ENCODE peak calls at places on chromosomes 6 and 20, in seven cellular contexts. B is astrocyte of the spinal cord, F is type B pancreatic cell, X is kidney, A is brain microvascular endothelial cell, T is H9, N is fibroblast of lung. H is an unnamed sample.

GRCh38 chr6:130848945-130849344 is 21.7 kb downstream of the SMLR1 start:
- DNase-seq in B (no peak), F (no peak), X (no peak), A (no peak), T (peak), N (no peak), H (no peak)

GRCh38 chr6:12147557-12148316 is 135.6 kb downstream of the HIVEP1 start:
- DNase-seq in B (peak), F (no peak), X (no peak), A (no peak), T (no peak), N (peak), H (no peak)

GRCh38 chr6:139977887-139978332 is 603.5 kb upstream of the CITED2 start:
- DNase-seq in B (peak), F (no peak), X (no peak), A (peak), T (no peak), N (peak), H (peak)

GRCh38 chr6:5728726-5729434 is 277.8 kb downstream of the NRN1 start:
- DNase-seq in B (peak), F (no peak), X (no peak), A (no peak), T (no peak), N (no peak), H (peak)

GRCh38 chr6:144362042-144363018 is 77.2 kb downstream of the UTRN start:
- DNase-seq in B (peak), F (no peak), X (no peak), A (no peak), T (no peak), N (peak), H (no peak)

GRCh38 chr20:37356961-37357371 is 11.0 kb downstream of the SRC start:
- DNase-seq in B (no peak), F (no peak), X (no peak), A (no peak), T (no peak), N (no peak), H (no peak)

GRCh38 chr6:2503816-2504494 is 246.8 kb downstream of the MYLK4 start:
- DNase-seq in B (peak), F (no peak), X (no peak), A (peak), T (no peak), N (peak), H (no peak)

GRCh38 chr6:2951723-2952122 is 19.6 kb downstream of the SERPINB6 start:
- DNase-seq in B (no peak), F (peak), X (no peak), A (no peak), T (peak), N (no peak), H (no peak)

GRCh38 chr6:32840604-32841246 is 2.2 kb upstream of the TAP2 start:
- DNase-seq in B (no peak), F (no peak), X (no peak), A (no peak), T (no peak), N (no peak), H (no peak)

GRCh38 chr6:54718541-54719023 is 128.0 kb upstream of the FAM83B start:
- DNase-seq in B (no peak), F (no peak), X (no peak), A (no peak), T (no peak), N (no peak), H (no peak)

GRCh38 chr6:112117554-112117953 is 30.2 kb downstream of the FAM229B start:
- DNase-seq in B (peak), F (no peak), X (no peak), A (peak), T (no peak), N (no peak), H (peak)

GRCh38 chr20:9348746-9349145 is 165.6 kb upstream of the LAMP5 start:
- DNase-seq in B (peak), F (no peak), X (no peak), A (no peak), T (no peak), N (no peak), H (no peak)

GRCh38 chr6:170284126-170284773 is 6.6 kb downstream of the DLL1 start:
- DNase-seq in B (no peak), F (no peak), X (no peak), A (no peak), T (no peak), N (no peak), H (no peak)

GRCh38 chr6:159307246-159307790 is 138.1 kb downstream of the FNDC1 start:
- DNase-seq in B (no peak), F (no peak), X (no peak), A (no peak), T (no peak), N (no peak), H (no peak)

GRCh38 chr6:133501675-133502275 is 260.6 kb downstream of the EYA4 start:
- DNase-seq in B (no peak), F (no peak), X (no peak), A (no peak), T (no peak), N (peak), H (no peak)

GRCh38 chr6:2890981-2891767 is 11.9 kb downstream of the SERPINB9 start:
- DNase-seq in B (no peak), F (no peak), X (no peak), A (no peak), T (no peak), N (no peak), H (no peak)

GRCh38 chr6:26304213-26305096 is 60.5 kb upstream of the BTN3A2 start:
- DNase-seq in B (peak), F (no peak), X (peak), A (peak), T (no peak), N (peak), H (peak)

GRCh38 chr20:51187318-51187717 is 164.4 kb upstream of the KCNG1 start:
- DNase-seq in B (no peak), F (no peak), X (no peak), A (no peak), T (peak), N (peak), H (no peak)

GRCh38 chr6:7188492-7188891 is 80.7 kb downstream of the RREB1 start:
- DNase-seq in B (no peak), F (no peak), X (no peak), A (no peak), T (no peak), N (no peak), H (no peak)

GRCh38 chr6:7189101-7189721 is 81.5 kb downstream of the RREB1 start:
- DNase-seq in B (no peak), F (no peak), X (no peak), A (no peak), T (no peak), N (no peak), H (no peak)

GRCh38 chr6:7184502-7184901 is 76.7 kb downstream of the RREB1 start:
- DNase-seq in B (no peak), F (no peak), X (no peak), A (no peak), T (no peak), N (no peak), H (peak)

GRCh38 chr6:7183707-7184106 is 75.9 kb downstream of the RREB1 start:
- DNase-seq in B (no peak), F (no peak), X (no peak), A (no peak), T (no peak), N (no peak), H (no peak)

GRCh38 chr6:7185561-7185960 is 77.8 kb downstream of the RREB1 start:
- DNase-seq in B (no peak), F (no peak), X (no peak), A (no peak), T (no peak), N (no peak), H (no peak)
- TF ChIP-seq CTCF in B (no peak), F (no peak), X (no peak), A (no peak), T (no peak), N (no peak), H (no peak)

DNA sequence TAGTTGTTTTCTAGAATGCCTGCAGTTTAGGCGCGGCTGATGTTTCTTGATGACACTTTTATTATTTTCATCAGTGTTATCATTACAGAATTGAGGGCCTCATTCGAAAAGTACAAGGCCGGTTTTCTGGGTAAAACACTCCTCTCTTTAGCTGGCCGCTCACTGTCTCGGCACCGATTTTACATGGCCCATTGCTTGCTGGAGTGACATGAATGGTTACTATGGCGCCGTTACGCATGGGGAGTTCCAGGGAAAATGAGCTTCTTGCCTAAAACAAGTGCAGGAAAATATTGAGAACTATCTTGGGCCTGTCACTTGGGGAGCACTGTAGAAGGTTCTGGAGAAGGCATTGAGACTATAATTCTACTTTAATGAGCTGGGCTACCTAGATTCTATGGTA is 317.8 kb downstream of the CDH4 start:
- DNase-seq in B (no peak), F (no peak), X (peak), A (no peak), T (no peak), N (no peak), H (no peak)
- TF ChIP-seq CTCF in B (no peak), F (no peak), X (no peak), A (no peak), T (no peak), N (no peak), H (no peak)

GRCh38 chr20:31673435-31673834 is 35.7 kb downstream of the COX4I2 start:
- DNase-seq in B (no peak), F (no peak), X (no peak), A (no peak), T (no peak), N (no peak), H (no peak)
- TF ChIP-seq CTCF in B (no peak), F (no peak), X (no peak), A (no peak), T (no peak), N (no peak), H (no peak)

DNA sequence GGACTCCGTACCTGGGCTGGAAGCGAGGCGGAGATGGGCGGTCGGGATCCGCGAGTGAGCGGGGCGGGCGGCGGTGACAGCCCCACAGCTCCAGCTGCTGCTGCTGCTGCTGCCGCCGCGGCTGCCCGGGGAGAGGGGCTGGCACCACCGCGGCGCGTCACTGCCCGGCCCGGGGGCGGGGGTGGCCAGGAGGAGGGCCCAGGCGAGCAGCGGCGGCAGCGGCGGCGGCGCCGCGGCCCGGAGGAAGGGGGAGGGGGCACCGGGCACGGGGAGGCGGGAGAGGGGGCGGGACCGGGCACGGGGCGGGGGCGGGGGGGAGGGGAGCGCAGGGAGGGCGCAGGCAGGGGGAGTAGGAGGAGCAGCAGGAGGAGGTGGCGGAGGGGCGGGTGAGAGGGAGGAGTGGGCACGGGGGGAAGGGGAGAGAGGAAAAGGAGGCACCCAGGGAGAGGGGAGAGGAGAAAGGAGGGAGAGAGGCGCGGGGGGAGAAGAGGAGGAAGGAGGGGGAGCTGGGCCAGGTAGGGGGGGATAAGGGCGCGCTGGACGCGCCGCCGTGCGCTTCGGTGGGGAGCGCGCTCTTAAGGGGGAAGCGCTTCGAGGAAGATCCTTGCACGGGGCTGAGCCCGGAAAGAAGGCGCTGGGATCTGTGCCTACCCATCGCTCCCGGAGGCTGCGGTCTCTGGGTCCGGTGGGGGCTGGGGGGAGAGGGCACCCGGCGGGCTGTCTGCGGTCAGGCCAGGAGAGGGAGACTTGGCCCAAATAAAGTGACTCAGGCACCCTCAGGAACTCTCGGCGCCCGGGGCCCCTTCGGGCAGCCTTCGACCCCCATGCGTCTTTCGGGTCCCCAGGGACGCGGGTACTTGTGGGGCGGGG is 101.5 kb downstream of the NOL4L start:
- DNase-seq in B (peak), F (peak), X (peak), A (peak), T (peak), N (peak), H (peak)
- TF ChIP-seq CTCF in B (peak), F (peak), X (no peak), A (no peak), T (peak), N (no peak), H (peak)

DNA sequence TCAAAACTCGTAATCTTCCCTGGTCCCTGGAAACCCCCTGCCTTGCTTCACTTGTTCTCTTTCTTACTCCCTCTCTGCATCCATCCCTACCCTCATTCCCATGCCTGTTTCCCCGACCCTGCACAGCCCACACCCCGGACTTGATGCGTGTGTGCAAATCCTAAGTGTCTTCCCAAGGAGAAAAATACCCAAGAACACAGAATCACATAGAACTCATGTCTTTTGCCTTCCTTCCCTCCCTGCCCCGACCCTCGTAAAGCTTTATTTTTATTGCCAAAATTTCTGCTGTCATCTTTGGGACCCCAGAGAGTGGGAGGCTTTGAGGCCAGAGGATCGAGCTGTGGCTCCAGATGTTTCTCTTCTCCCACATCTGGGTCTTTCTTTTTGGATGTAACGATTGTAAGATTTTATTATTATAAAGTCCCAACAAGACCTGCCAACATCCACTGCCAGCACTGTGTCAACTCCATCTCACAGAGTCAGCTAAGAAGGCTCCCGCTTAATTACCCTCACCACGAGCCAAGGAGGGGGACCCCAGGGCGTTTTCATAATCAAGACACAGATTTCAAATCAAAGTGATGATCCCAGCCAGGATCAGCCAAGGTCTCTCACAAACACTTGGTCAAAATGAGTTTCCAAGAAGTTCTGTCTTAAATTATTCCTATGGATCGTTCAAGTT is 169.8 kb upstream of the PMEPA1 start:
- DNase-seq in B (no peak), F (peak), X (no peak), A (no peak), T (no peak), N (no peak), H (no peak)
- TF ChIP-seq CTCF in B (no peak), F (no peak), X (no peak), A (no peak), T (no peak), N (no peak), H (no peak)

H was measured in HFFc6.